ENCODE peak calls at places on chromosomes 7 and 10, in six cellular contexts. One of them, this sample, is unnamed. For H3K9me2, the result is how much of the 10 kb centered on the place peaks cover.

GRCh38 chr10:79129361-79129997 is 60.7 kb downstream of the ZMIZ1 start:
- DNase-seq in hepatocyte: peak
- DNase-seq in PC-9: no peak
- DNase-seq in GM23248: peak
- DNase-seq in PC-3: peak
- DNase-seq in HCT116: no peak
- DNase-seq in this sample: no peak

GRCh38 chr10:79178070-79178576 is 109.4 kb downstream of the ZMIZ1 start:
- DNase-seq in GM23248: no peak
- DNase-seq in HCT116: no peak
- DNase-seq in hepatocyte: no peak
- DNase-seq in PC-3: no peak
- DNase-seq in PC-9: no peak
- DNase-seq in this sample: no peak

GRCh38 chr7:68420342-68420750 is 1177.9 kb upstream of the AUTS2 start:
- DNase-seq in GM23248: no peak
- DNase-seq in HCT116: no peak
- DNase-seq in hepatocyte: no peak
- DNase-seq in PC-9: no peak
- DNase-seq in PC-3: no peak
- DNase-seq in this sample: no peak

GRCh38 chr7:79258826-79259225 is 194.6 kb downstream of the MAGI2 start:
- DNase-seq in HCT116: no peak
- DNase-seq in hepatocyte: no peak
- DNase-seq in GM23248: no peak
- DNase-seq in PC-9: no peak
- DNase-seq in PC-3: no peak
- DNase-seq in this sample: no peak

GRCh38 chr7:71135663-71136062 is 3.7 kb downstream of the GALNT17 start:
- DNase-seq in hepatocyte: no peak
- DNase-seq in PC-3: no peak
- DNase-seq in PC-9: no peak
- DNase-seq in HCT116: no peak
- DNase-seq in GM23248: no peak
- DNase-seq in this sample: no peak

GRCh38 chr10:102394801-102395676 is 466 bp upstream of the NFKB2 start:
- DNase-seq in PC-9: peak
- DNase-seq in PC-3: peak
- DNase-seq in GM23248: peak
- DNase-seq in HCT116: peak
- DNase-seq in hepatocyte: peak
- DNase-seq in this sample: peak

GRCh38 chr10:103175580-103176285 is 17.3 kb downstream of the NT5C2 start:
- DNase-seq in HCT116: no peak
- DNase-seq in PC-3: no peak
- DNase-seq in GM23248: no peak
- DNase-seq in hepatocyte: no peak
- DNase-seq in PC-9: no peak
- DNase-seq in this sample: no peak

GRCh38 chr10:31318382-31318853 is 598 bp upstream of the ZEB1 start:
- DNase-seq in HCT116: peak
- DNase-seq in PC-9: no peak
- DNase-seq in GM23248: peak
- DNase-seq in PC-3: peak
- DNase-seq in hepatocyte: peak
- DNase-seq in this sample: peak

GRCh38 chr7:107815254-107815882 is 12.3 kb upstream of the SLC26A3 start:
- DNase-seq in hepatocyte: no peak
- DNase-seq in GM23248: peak
- DNase-seq in PC-9: no peak
- DNase-seq in HCT116: no peak
- DNase-seq in PC-3: no peak
- DNase-seq in this sample: no peak

GRCh38 chr7:143417734-143418378 is 9.2 kb upstream of the EPHA1 start:
- DNase-seq in PC-9: no peak
- DNase-seq in GM23248: peak
- DNase-seq in PC-3: peak
- DNase-seq in hepatocyte: no peak
- DNase-seq in HCT116: no peak
- DNase-seq in this sample: no peak

GRCh38 chr7:24829787-24830186 is 72.5 kb upstream of the GSDME start:
- DNase-seq in hepatocyte: no peak
- DNase-seq in PC-9: no peak
- DNase-seq in PC-3: no peak
- DNase-seq in HCT116: no peak
- DNase-seq in GM23248: peak
- DNase-seq in this sample: no peak

GRCh38 chr10:110870823-110871235 is 899 bp upstream of the PDCD4 start:
- DNase-seq in HCT116: no peak
- DNase-seq in hepatocyte: no peak
- DNase-seq in PC-9: no peak
- DNase-seq in PC-3: no peak
- DNase-seq in GM23248: peak
- DNase-seq in this sample: no peak

GRCh38 chr10:121702351-121703320 is 104.4 kb upstream of the FGFR2 start:
- DNase-seq in GM23248: peak
- DNase-seq in PC-3: peak
- DNase-seq in PC-9: no peak
- DNase-seq in hepatocyte: no peak
- DNase-seq in HCT116: no peak
- DNase-seq in this sample: no peak

GRCh38 chr10:35194906-35195305 is 68.3 kb downstream of the CREM start:
- DNase-seq in HCT116: peak
- DNase-seq in hepatocyte: peak
- DNase-seq in PC-9: no peak
- DNase-seq in GM23248: peak
- DNase-seq in PC-3: peak
- DNase-seq in this sample: peak

GRCh38 chr7:131898418-131898817 is 342.0 kb upstream of the PODXL start:
- DNase-seq in GM23248: peak
- DNase-seq in HCT116: no peak
- DNase-seq in PC-3: peak
- DNase-seq in PC-9: no peak
- DNase-seq in hepatocyte: no peak
- DNase-seq in this sample: no peak
- H3K9me2 ChIP-seq in GM23248: under half
- H3K9me2 ChIP-seq in HCT116: under half
- H3K9me2 ChIP-seq in PC-3: under half
- H3K9me2 ChIP-seq in PC-9: under half
- H3K9me2 ChIP-seq in hepatocyte: under half
- H3K9me2 ChIP-seq in this sample: under half

GRCh38 chr7:54712777-54713176 is 46.2 kb downstream of the SEC61G start:
- DNase-seq in HCT116: no peak
- DNase-seq in PC-9: no peak
- DNase-seq in PC-3: no peak
- DNase-seq in hepatocyte: no peak
- DNase-seq in GM23248: no peak
- DNase-seq in this sample: no peak
- H3K9me2 ChIP-seq in HCT116: under half
- H3K9me2 ChIP-seq in PC-9: under half
- H3K9me2 ChIP-seq in PC-3: under half
- H3K9me2 ChIP-seq in hepatocyte: under half
- H3K9me2 ChIP-seq in GM23248: under half
- H3K9me2 ChIP-seq in this sample: under half

GRCh38 chr7:131899271-131900030 is 343.0 kb upstream of the PODXL start:
- DNase-seq in GM23248: peak
- DNase-seq in PC-3: no peak
- DNase-seq in hepatocyte: no peak
- DNase-seq in HCT116: no peak
- DNase-seq in PC-9: no peak
- DNase-seq in this sample: no peak

GRCh38 chr7:131895541-131896173 is 339.2 kb upstream of the PODXL start:
- DNase-seq in PC-9: no peak
- DNase-seq in PC-3: peak
- DNase-seq in GM23248: peak
- DNase-seq in hepatocyte: peak
- DNase-seq in HCT116: peak
- DNase-seq in this sample: no peak

GRCh38 chr7:131893627-131894345 is 337.4 kb upstream of the PODXL start:
- DNase-seq in HCT116: no peak
- DNase-seq in GM23248: peak
- DNase-seq in PC-3: no peak
- DNase-seq in PC-9: no peak
- DNase-seq in hepatocyte: no peak
- DNase-seq in this sample: no peak

GRCh38 chr7:131896189-131896855 is 339.9 kb upstream of the PODXL start:
- DNase-seq in PC-9: no peak
- DNase-seq in PC-3: no peak
- DNase-seq in HCT116: no peak
- DNase-seq in hepatocyte: no peak
- DNase-seq in GM23248: no peak
- DNase-seq in this sample: no peak

GRCh38 chr7:131897016-131897789 is 340.8 kb upstream of the PODXL start:
- DNase-seq in HCT116: peak
- DNase-seq in hepatocyte: no peak
- DNase-seq in GM23248: peak
- DNase-seq in PC-3: peak
- DNase-seq in PC-9: no peak
- DNase-seq in this sample: no peak
- H3K9me2 ChIP-seq in HCT116: under half
- H3K9me2 ChIP-seq in hepatocyte: under half
- H3K9me2 ChIP-seq in GM23248: under half
- H3K9me2 ChIP-seq in PC-3: under half
- H3K9me2 ChIP-seq in PC-9: under half
- H3K9me2 ChIP-seq in this sample: under half

GRCh38 chr10:75440271-75440793 is 8.9 kb downstream of the LRMDA start:
- DNase-seq in GM23248: no peak
- DNase-seq in PC-9: no peak
- DNase-seq in HCT116: no peak
- DNase-seq in PC-3: no peak
- DNase-seq in hepatocyte: no peak
- DNase-seq in this sample: no peak

GRCh38 chr10:75441682-75442081 is 10.3 kb downstream of the LRMDA start:
- DNase-seq in hepatocyte: no peak
- DNase-seq in HCT116: no peak
- DNase-seq in PC-9: no peak
- DNase-seq in GM23248: no peak
- DNase-seq in PC-3: no peak
- DNase-seq in this sample: no peak

GRCh38 chr10:75438275-75438674 is 6.9 kb downstream of the LRMDA start:
- DNase-seq in HCT116: no peak
- DNase-seq in PC-3: no peak
- DNase-seq in GM23248: no peak
- DNase-seq in hepatocyte: no peak
- DNase-seq in PC-9: no peak
- DNase-seq in this sample: no peak

GRCh38 chr10:75441196-75441595 is 9.8 kb downstream of the LRMDA start:
- DNase-seq in GM23248: no peak
- DNase-seq in hepatocyte: no peak
- DNase-seq in PC-3: no peak
- DNase-seq in HCT116: no peak
- DNase-seq in PC-9: no peak
- DNase-seq in this sample: no peak

GRCh38 chr10:75439811-75440210 is 8.4 kb downstream of the LRMDA start:
- DNase-seq in PC-3: no peak
- DNase-seq in HCT116: no peak
- DNase-seq in hepatocyte: no peak
- DNase-seq in PC-9: no peak
- DNase-seq in GM23248: no peak
- DNase-seq in this sample: no peak
- H3K9me2 ChIP-seq in PC-3: under half
- H3K9me2 ChIP-seq in HCT116: under half
- H3K9me2 ChIP-seq in hepatocyte: under half
- H3K9me2 ChIP-seq in PC-9: under half
- H3K9me2 ChIP-seq in GM23248: under half
- H3K9me2 ChIP-seq in this sample: under half

GRCh38 chr7:32255036-32255435 is 184.8 kb upstream of the PDE1C start:
- DNase-seq in hepatocyte: no peak
- DNase-seq in PC-3: no peak
- DNase-seq in GM23248: no peak
- DNase-seq in HCT116: no peak
- DNase-seq in PC-9: no peak
- DNase-seq in this sample: no peak
- H3K9me2 ChIP-seq in hepatocyte: under half
- H3K9me2 ChIP-seq in PC-3: under half
- H3K9me2 ChIP-seq in GM23248: under half
- H3K9me2 ChIP-seq in HCT116: under half
- H3K9me2 ChIP-seq in PC-9: under half
- H3K9me2 ChIP-seq in this sample: under half

GRCh38 chr7:157037635-157038034 is 27.2 kb upstream of the MNX1 start:
- DNase-seq in GM23248: no peak
- DNase-seq in HCT116: no peak
- DNase-seq in PC-3: no peak
- DNase-seq in hepatocyte: no peak
- DNase-seq in PC-9: no peak
- DNase-seq in this sample: no peak

GRCh38 chr7:157037028-157037427 is 26.6 kb upstream of the MNX1 start:
- DNase-seq in GM23248: no peak
- DNase-seq in PC-3: no peak
- DNase-seq in HCT116: no peak
- DNase-seq in PC-9: no peak
- DNase-seq in hepatocyte: no peak
- DNase-seq in this sample: no peak

GRCh38 chr7:157035979-157036378 is 25.5 kb upstream of the MNX1 start:
- DNase-seq in PC-9: no peak
- DNase-seq in HCT116: no peak
- DNase-seq in hepatocyte: no peak
- DNase-seq in PC-3: no peak
- DNase-seq in GM23248: no peak
- DNase-seq in this sample: no peak

GRCh38 chr7:157033483-157034473 is 23.3 kb upstream of the MNX1 start:
- DNase-seq in hepatocyte: no peak
- DNase-seq in GM23248: no peak
- DNase-seq in PC-9: no peak
- DNase-seq in HCT116: no peak
- DNase-seq in PC-3: no peak
- DNase-seq in this sample: no peak

DNA sequence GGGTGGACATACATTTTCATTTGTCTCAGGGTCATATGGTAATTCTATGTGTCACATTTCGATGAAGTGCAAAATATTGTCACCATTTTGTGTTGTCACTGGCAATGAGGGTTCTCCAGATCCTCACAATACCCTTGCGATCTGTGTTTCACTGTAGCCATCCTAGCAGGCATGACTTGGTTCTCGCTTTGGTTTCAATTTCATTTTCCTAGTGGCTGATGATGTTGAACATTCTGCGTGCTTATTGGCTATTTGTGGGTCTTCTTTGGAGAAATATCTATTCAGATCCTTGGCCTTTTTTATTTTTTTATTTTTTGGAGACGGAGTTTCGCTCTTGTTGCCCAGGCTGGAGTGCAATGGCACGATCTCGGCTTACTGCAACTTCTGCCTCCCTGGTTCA is 24.8 kb upstream of the MNX1 start:
- DNase-seq in GM23248: no peak
- DNase-seq in hepatocyte: no peak
- DNase-seq in PC-3: no peak
- DNase-seq in PC-9: no peak
- DNase-seq in HCT116: no peak
- DNase-seq in this sample: no peak
- H3K9me2 ChIP-seq in GM23248: under half
- H3K9me2 ChIP-seq in hepatocyte: under half
- H3K9me2 ChIP-seq in PC-3: under half
- H3K9me2 ChIP-seq in PC-9: under half
- H3K9me2 ChIP-seq in HCT116: under half
- H3K9me2 ChIP-seq in this sample: under half

GRCh38 chr7:131897790-131898165 is 341.4 kb upstream of the PODXL start:
- DNase-seq in PC-3: no peak
- DNase-seq in hepatocyte: no peak
- DNase-seq in PC-9: no peak
- DNase-seq in HCT116: no peak
- DNase-seq in GM23248: no peak
- DNase-seq in this sample: no peak
- H3K9me2 ChIP-seq in PC-3: under half
- H3K9me2 ChIP-seq in hepatocyte: under half
- H3K9me2 ChIP-seq in PC-9: under half
- H3K9me2 ChIP-seq in HCT116: under half
- H3K9me2 ChIP-seq in GM23248: under half
- H3K9me2 ChIP-seq in this sample: under half